ENCODE peak calls at places on chromosomes 1 and 21, in four cellular contexts. T is K562, S is HepG2, Q is GM12878. V is an unnamed sample.

GRCh38 chr1:20729990-20730689 is 2.4 kb downstream of the SH2D5 start:
- DNase-seq in S (no peak), Q (no peak), T (no peak), V (no peak)

GRCh38 chr1:65372557-65372956 is 47.9 kb upstream of the LEPR start:
- DNase-seq in T (peak; percentile 12), S (no peak), Q (no peak), V (no peak)

GRCh38 chr1:53088616-53089300 is 26.7 kb downstream of the PODN start:
- DNase-seq in T (peak; percentile 24), Q (no peak), S (no peak), V (no peak)

GRCh38 chr1:43540653-43541071 is 10.0 kb downstream of the PTPRF start:
- DNase-seq in Q (no peak), T (no peak), S (no peak), V (no peak)

GRCh38 chr21:25412090-25412489 is 195.2 kb downstream of the MRPL39 start:
- DNase-seq in S (no peak), T (no peak), Q (no peak), V (no peak)

GRCh38 chr1:158285756-158286241 is 3.9 kb upstream of the CD1C start:
- DNase-seq in S (no peak), T (no peak), Q (peak; percentile 79), V (no peak)

GRCh38 chr1:39561321-39561720 is 15.3 kb downstream of the PABPC4 start:
- DNase-seq in S (no peak), T (no peak), Q (no peak), V (no peak)

GRCh38 chr1:33902486-33903209 is 38.8 kb downstream of the HMGB4 start:
- DNase-seq in T (peak; percentile 38), S (no peak), Q (peak; percentile 63), V (no peak)

GRCh38 chr1:223717695-223718363 is 5.5 kb downstream of the CAPN2 start:
- DNase-seq in Q (no peak), S (no peak), T (no peak), V (no peak)

GRCh38 chr1:37305108-37305507 is 169.3 kb upstream of the ZC3H12A start:
- DNase-seq in T (no peak), Q (no peak), S (no peak), V (no peak)

GRCh38 chr1:221074325-221074724 is 195.1 kb downstream of the HLX start:
- DNase-seq in Q (no peak), S (no peak), T (no peak), V (no peak)
- TF ChIP-seq TARDBP in Q (no peak), S (no peak), T (no peak), V (no peak)

GRCh38 chr1:76075877-76076276 is 1.3 kb downstream of the ST6GALNAC3 start:
- DNase-seq in S (no peak), T (no peak), Q (no peak), V (no peak)
- TF ChIP-seq SP1 in S (no peak), T (no peak), Q (no peak), V (no peak)

GRCh38 chr1:172343246-172344099 is 77.0 kb upstream of the C1orf105 start:
- DNase-seq in T (no peak), S (no peak), Q (no peak), V (no peak)

GRCh38 chr1:172342584-172343245 is 77.8 kb upstream of the C1orf105 start:
- DNase-seq in Q (peak; percentile 76), S (no peak), T (no peak), V (no peak)

GRCh38 chr1:172347416-172347815 is 73.1 kb upstream of the C1orf105 start:
- DNase-seq in S (no peak), Q (no peak), T (no peak), V (no peak)

GRCh38 chr1:172344444-172344843 is 76.0 kb upstream of the C1orf105 start:
- DNase-seq in T (no peak), Q (no peak), S (no peak), V (no peak)

GRCh38 chr1:172345077-172345476 is 75.4 kb upstream of the C1orf105 start:
- DNase-seq in S (no peak), Q (no peak), T (no peak), V (no peak)
- TF ChIP-seq FOXM1 in S (no peak), Q (no peak), T (no peak), V (no peak)

GRCh38 chr1:182626527-182626926 is 22.3 kb upstream of the RGS16 start:
- DNase-seq in Q (no peak), T (no peak), S (no peak), V (no peak)
- TF ChIP-seq TARDBP in Q (no peak), T (no peak), S (no peak), V (no peak)

DNA sequence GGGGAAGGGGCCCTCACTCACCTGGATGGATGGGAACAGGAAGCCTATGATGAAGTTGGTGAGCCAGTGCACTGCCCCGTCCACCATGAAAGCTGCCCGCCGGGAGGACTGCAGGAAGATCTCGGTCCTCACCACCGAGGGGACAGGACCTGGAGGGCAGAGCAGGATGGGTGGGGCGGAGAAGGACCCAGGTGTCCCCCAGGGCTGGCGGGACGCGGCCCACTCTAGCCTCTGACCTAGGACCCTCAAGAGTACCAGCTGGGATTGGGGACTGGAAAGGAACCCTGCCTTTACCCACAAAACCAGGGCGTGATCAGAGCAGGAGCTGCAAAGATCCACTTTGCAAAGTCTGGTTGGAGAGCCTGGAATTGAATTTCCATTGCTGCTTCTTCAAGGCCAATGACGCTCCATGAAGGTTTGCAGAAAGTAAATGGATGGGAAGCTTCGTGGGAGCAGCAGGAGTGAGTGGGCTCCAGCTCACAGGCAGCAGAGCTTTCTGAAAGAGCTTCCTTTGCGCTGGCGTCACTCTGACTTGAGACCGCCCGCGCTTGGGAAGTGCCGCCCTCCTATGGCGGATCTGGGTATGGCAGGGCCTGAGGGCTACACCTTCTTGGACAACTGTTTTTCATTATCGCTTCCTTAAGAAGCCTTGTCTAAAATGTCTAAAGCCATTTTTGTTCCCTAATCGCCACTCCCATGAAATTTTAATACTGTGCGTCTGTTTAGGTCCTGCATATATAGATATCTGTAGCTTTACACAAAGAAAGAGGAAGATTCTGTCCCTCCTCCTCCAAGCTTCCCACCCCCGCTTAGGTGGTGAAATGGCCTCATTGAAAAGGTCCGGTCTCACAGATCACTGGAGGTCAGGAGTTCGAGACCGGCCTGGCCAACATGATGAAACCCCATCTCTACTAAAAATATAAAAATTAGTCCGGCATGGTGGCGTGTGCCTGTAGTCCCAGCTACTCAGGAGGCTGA is 21.2 kb downstream of the SLC2A7 start:
- DNase-seq in S (peak; percentile 60), Q (no peak), T (peak; percentile 88), V (peak; percentile 89)
- TF ChIP-seq SP1 in S (no peak), Q (no peak), T (no peak), V (no peak)

GRCh38 chr1:203465943-203466342 is 9.7 kb upstream of the PRELP start:
- DNase-seq in T (no peak), S (no peak), Q (no peak), V (no peak)

GRCh38 chr1:203464226-203464625 is 11.4 kb upstream of the PRELP start:
- DNase-seq in T (no peak), S (no peak), Q (no peak), V (no peak)

GRCh38 chr1:203463469-203464062 is 12.0 kb upstream of the PRELP start:
- DNase-seq in T (no peak), S (no peak), Q (no peak), V (no peak)

GRCh38 chr1:203465146-203465798 is 10.3 kb upstream of the PRELP start:
- DNase-seq in S (no peak), T (no peak), Q (no peak), V (no peak)

GRCh38 chr1:203464743-203465142 is 10.9 kb upstream of the PRELP start:
- DNase-seq in Q (no peak), T (no peak), S (no peak), V (no peak)
- TF ChIP-seq FOXM1 in Q (no peak), T (no peak), S (no peak), V (no peak)